ENCODE peak calls at places on chromosomes 6 and 20, in four cellular contexts. V is SK-N-SH, N is heart left ventricle, J is astrocyte. I is an unnamed sample.

GRCh38 chr6:104418125-104418524 is 441.6 kb downstream of the HACE1 start:
- DNase-seq in J (no peak), V (no peak), N (no peak), I (no peak)

GRCh38 chr6:3911614-3912336 is 62.6 kb downstream of the FAM50B start:
- DNase-seq in N (peak; percentile 73), J (peak; percentile 89), V (peak; percentile 53), I (peak; percentile 35)

GRCh38 chr20:61263084-61263695 is 11.1 kb downstream of the CDH4 start:
- DNase-seq in N (no peak), V (peak; percentile 53), J (no peak), I (peak; percentile 90)

GRCh38 chr6:162533009-162533400 is 194.6 kb downstream of the PRKN start:
- DNase-seq in J (no peak), V (no peak), N (no peak), I (no peak)

GRCh38 chr6:158060447-158061360 is 79.0 kb downstream of the SYNJ2 start:
- DNase-seq in J (peak; percentile 96), V (peak; percentile 60), N (peak; percentile 79), I (peak; percentile 65)

GRCh38 chr6:147267658-147268057 is 63.4 kb downstream of the STXBP5 start:
- DNase-seq in J (no peak), N (no peak), V (no peak), I (no peak)

GRCh38 chr6:10742251-10742650 is 5.4 kb upstream of the TMEM14B start:
- DNase-seq in N (no peak), V (no peak), J (no peak), I (no peak)

GRCh38 chr20:24208652-24209051 is 220.1 kb upstream of the GGTLC1 start:
- DNase-seq in N (no peak), J (no peak), V (no peak), I (peak; percentile 83)

GRCh38 chr6:45754432-45754831 is 261.2 kb downstream of the CLIC5 start:
- DNase-seq in N (no peak), J (no peak), V (no peak), I (no peak)

GRCh38 chr6:147053311-147053921 is 150.8 kb upstream of the STXBP5 start:
- DNase-seq in V (no peak), N (no peak), J (no peak), I (peak; percentile 71)

GRCh38 chr6:147508073-147508870 is at the start of gene SAMD5:
- DNase-seq in J (peak; percentile 61), V (peak; percentile 53), N (peak; percentile 76), I (peak; percentile 89)

GRCh38 chr6:27441001-27441400 is 31.9 kb downstream of the ZNF184 start:
- DNase-seq in J (peak; percentile 6), V (no peak), N (no peak), I (no peak)

GRCh38 chr6:100160913-100161312 is 166.9 kb upstream of the MCHR2 start:
- DNase-seq in J (no peak), V (no peak), N (no peak), I (peak; percentile 77)

GRCh38 chr6:10800810-10801209 is 37.5 kb downstream of the MAK start:
- DNase-seq in N (no peak), J (peak; percentile 28), V (no peak), I (no peak)

GRCh38 chr20:46870041-46870440 is 24.6 kb upstream of the EYA2 start:
- DNase-seq in J (no peak), N (no peak), V (no peak), I (no peak)

GRCh38 chr20:38727602-38728236 is 3.4 kb downstream of the SLC32A1 start:
- DNase-seq in J (no peak), N (no peak), V (no peak), I (no peak)

GRCh38 chr6:158409451-158409850 is 97.2 kb downstream of the TULP4 start:
- DNase-seq in J (peak; percentile 91), N (no peak), V (peak; percentile 52), I (no peak)

GRCh38 chr6:107061125-107062020 is 33.4 kb downstream of the MTRES1 start:
- DNase-seq in J (no peak), V (no peak), N (no peak), I (peak; percentile 98)

GRCh38 chr20:35947907-35948306 is 6.4 kb downstream of the SCAND1 start:
- DNase-seq in J (no peak), V (no peak), N (no peak), I (no peak)

GRCh38 chr20:56995635-56996075 is 270.8 kb downstream of the BMP7 start:
- DNase-seq in J (no peak), V (peak; percentile 59), N (no peak), I (peak; percentile 92)

GRCh38 chr6:169648617-169649016 is 53.2 kb downstream of the WDR27 start:
- DNase-seq in V (no peak), J (no peak), N (no peak), I (no peak)

GRCh38 chr6:29769336-29769735 is 46.1 kb downstream of the HLA-F start:
- DNase-seq in J (no peak), V (no peak), N (no peak), I (peak; percentile 30)

GRCh38 chr6:41638801-41639555 is 710 bp downstream of the MDFI start:
- DNase-seq in J (peak; percentile 61), N (no peak), V (peak; percentile 54), I (peak; percentile 85)

GRCh38 chr20:57469418-57470211 is 55.3 kb downstream of the CTCFL start:
- DNase-seq in N (peak; percentile 66), J (no peak), V (peak; percentile 65), I (no peak)

GRCh38 chr20:5531318-5532081 is 214.7 kb upstream of the PROKR2 start:
- DNase-seq in J (peak; percentile 54), N (no peak), V (no peak), I (no peak)

GRCh38 chr20:62823688-62824475 is 7.0 kb downstream of the COL9A3 start:
- DNase-seq in V (no peak), J (no peak), N (no peak), I (peak; percentile 95)

GRCh38 chr6:40626886-40627285 is 39.7 kb upstream of the LRFN2 start:
- DNase-seq in J (no peak), V (no peak), N (no peak), I (no peak)

GRCh38 chr6:167893416-167893815 is 66.7 kb downstream of the AFDN start:
- DNase-seq in N (no peak), V (no peak), J (peak; percentile 43), I (peak; percentile 75)

GRCh38 chr6:159753081-159753872 is 8.6 kb upstream of the ACAT2 start:
- DNase-seq in V (no peak), J (no peak), N (no peak), I (no peak)

GRCh38 chr6:168584251-168584650 is 143.3 kb downstream of the SMOC2 start:
- DNase-seq in J (peak; percentile 6), N (no peak), V (no peak), I (no peak)

GRCh38 chr6:44054635-44055559 is 72.4 kb downstream of the MRPL14 start:
- DNase-seq in J (peak; percentile 60), V (peak; percentile 73), N (no peak), I (no peak)

GRCh38 chr20:23415555-23415954 is 5.7 kb downstream of the NAPB start:
- DNase-seq in N (no peak), V (no peak), J (no peak), I (no peak)

GRCh38 chr6:149933036-149933435 is 8.8 kb upstream of the ULBP2 start:
- DNase-seq in J (no peak), V (no peak), N (no peak), I (peak; percentile 13)

DNA sequence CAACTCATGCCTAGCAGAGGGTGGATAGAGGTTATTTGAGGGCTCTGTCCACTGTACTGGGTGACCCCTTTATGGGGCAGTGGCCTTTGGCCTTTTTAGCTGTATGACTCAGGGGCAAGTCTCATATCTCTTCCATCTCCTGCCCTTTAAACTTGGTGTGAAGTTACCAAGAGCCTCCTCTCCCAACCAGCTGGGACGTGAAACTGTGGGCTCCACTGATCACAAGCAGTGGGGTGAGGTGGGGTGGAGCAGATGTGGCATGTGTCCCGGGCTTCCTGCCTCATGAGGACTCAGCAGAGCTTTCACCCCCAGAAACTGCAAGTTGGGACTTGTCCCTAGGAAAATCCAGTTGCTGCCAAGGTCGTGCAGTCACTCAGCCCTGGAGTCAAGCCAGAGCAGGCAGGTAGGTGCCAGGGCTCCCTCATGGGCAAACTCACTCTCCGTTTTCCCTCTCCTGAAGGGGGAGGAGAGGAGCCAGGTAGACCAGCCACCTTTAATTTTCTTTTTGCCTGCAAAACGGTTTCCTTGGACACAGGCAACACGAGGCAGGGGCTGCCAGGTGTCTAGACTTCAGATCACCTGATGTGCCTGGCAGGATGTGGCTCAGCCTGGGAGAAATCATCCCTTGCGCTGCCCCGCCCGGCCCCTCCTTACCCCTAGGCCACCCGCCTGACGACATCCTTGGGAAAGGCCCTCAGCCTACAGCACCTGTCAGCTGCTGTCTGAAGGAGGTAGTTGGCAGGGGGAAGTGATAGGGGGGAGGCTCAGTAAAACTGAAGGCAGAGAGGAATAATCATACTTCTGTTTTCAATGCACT is 4.0 kb downstream of the CDKN1A start:
- DNase-seq in N (peak; percentile 45), J (peak; percentile 11), V (no peak), I (no peak)
- H3K27ac ChIP-seq in N (peak overlapping the region; percentile 45), J (no peak overlapping the region), V (peak overlapping the region; percentile 55), I (no peak overlapping the region)

GRCh38 chr6:108710560-108710959 is 137.7 kb upstream of the ARMC2 start:
- DNase-seq in V (no peak), N (no peak), J (no peak), I (peak; percentile 37)

GRCh38 chr6:108712946-108713345 is 135.3 kb upstream of the ARMC2 start:
- DNase-seq in V (no peak), J (no peak), N (no peak), I (peak; percentile 28)

GRCh38 chr6:108710046-108710445 is 138.2 kb upstream of the ARMC2 start:
- DNase-seq in V (no peak), J (no peak), N (no peak), I (no peak)

GRCh38 chr6:108711831-108712230 is 136.4 kb upstream of the ARMC2 start:
- DNase-seq in N (no peak), V (no peak), J (no peak), I (no peak)

DNA sequence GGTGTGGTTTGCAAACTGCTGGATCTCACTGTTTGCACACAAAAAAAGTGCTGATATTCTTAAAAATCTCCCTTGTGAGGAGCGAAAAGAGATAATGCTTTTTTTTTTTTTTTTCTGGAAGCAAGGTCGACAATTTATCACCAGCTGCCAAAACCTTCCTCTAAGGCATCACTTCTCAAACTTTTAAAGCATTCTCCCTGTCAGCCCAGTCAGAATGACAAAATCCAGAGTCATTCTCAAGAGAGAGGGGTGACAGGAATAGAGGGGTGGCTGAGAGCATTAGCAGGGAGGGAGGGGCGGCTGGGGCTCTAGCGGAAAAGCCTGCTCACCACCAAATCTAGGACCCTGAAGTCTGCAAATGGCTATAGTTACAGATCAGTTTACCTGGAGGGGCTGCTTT is 137.1 kb upstream of the ARMC2 start:
- DNase-seq in V (no peak), N (no peak), J (no peak), I (no peak)
- H3K27ac ChIP-seq in V (no peak overlapping the region), N (no peak overlapping the region), J (no peak overlapping the region), I (no peak overlapping the region)

DNA sequence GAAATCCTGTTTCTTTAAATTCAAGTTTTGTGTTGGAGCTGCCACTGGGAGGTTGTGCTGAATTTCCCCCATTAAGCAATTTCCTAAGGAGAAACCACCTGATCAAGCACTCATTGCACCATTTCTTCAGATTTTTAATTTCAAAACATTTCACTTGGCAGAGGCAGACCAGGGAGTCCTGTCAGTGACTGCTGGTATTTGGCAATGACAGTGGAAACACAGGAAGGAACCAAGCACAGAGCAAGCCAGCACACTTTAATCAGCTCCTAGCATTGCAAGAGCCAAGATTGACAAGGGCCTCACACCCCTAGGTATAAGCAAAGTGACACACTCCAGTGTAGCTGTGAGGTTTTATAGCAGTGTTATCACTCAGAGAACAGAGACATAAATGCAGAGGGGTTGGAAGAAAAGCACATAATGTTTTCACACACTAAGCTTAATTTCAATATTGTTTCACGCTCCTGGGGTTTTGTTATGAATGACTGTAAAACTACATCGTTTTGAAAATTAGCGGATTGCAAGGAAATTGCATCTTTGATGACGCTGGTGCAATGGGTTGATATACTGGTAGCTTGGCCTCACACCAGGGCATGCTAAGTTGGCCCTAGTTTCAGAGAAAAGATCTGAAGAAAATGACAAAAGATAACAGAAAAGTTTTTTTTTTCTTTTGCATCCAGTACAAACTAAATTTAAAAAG is 768.4 kb downstream of the TFAP2A start:
- DNase-seq in J (peak; percentile 56), V (no peak), N (no peak), I (no peak)
- H3K27ac ChIP-seq in J (peak overlapping the region; percentile 89), V (no peak overlapping the region), N (no peak overlapping the region), I (no peak overlapping the region)

GRCh38 chr6:84547341-84547794 is 217.0 kb downstream of the TBX18 start:
- DNase-seq in J (peak; percentile 58), V (no peak), N (no peak), I (no peak)
- H3K27ac ChIP-seq in J (no peak overlapping the region), V (no peak overlapping the region), N (no peak overlapping the region), I (no peak overlapping the region)

I was measured in endodermal cell.